ENCODE peak calls at places on chromosomes 3 and 15, in seven cellular contexts. F is A549, U is SW480, M is COR-L47, C is psoas muscle, S is substantia nigra, E is myocyte. V is an unnamed sample.

GRCh38 chr3:72722930-72723726 is 125.1 kb downstream of the SHQ1 start:
- DNase-seq in F (no peak), C (no peak), E (peak), S (no peak), M (no peak), U (no peak), V (peak)

GRCh38 chr15:60652245-60652644 is 173.3 kb upstream of the ICE2 start:
- DNase-seq in F (no peak), M (no peak), C (no peak), E (no peak), S (no peak), U (no peak), V (no peak)

GRCh38 chr3:126348308-126348920 is 8.8 kb downstream of the KLF15 start:
- DNase-seq in F (no peak), S (no peak), C (peak), U (no peak), M (no peak), E (no peak), V (no peak)

GRCh38 chr15:97858278-97858677 is 102.2 kb upstream of the ARRDC4 start:
- DNase-seq in F (no peak), S (no peak), C (no peak), M (no peak), U (no peak), E (no peak), V (no peak)

GRCh38 chr3:192188218-192188835 is 539.0 kb downstream of the FGF12 start:
- DNase-seq in F (peak), C (peak), E (peak), S (no peak), U (peak), M (no peak), V (no peak)

GRCh38 chr3:130700541-130700940 is 46.1 kb downstream of the PIK3R4 start:
- DNase-seq in M (no peak), F (no peak), E (peak), C (no peak), S (no peak), U (no peak), V (no peak)

GRCh38 chr3:52052831-52053306 is 3.5 kb downstream of the DUSP7 start:
- DNase-seq in M (peak), E (peak), S (peak), U (peak), F (peak), C (peak), V (no peak)

GRCh38 chr3:192940129-192940528 is 22.5 kb upstream of the MB21D2 start:
- DNase-seq in U (no peak), C (no peak), S (no peak), M (no peak), F (no peak), E (no peak), V (no peak)

GRCh38 chr3:102593754-102594602 is 159.2 kb downstream of the ZPLD1 start:
- DNase-seq in U (no peak), S (no peak), M (no peak), E (no peak), C (no peak), F (no peak), V (no peak)

GRCh38 chr3:122760457-122761271 is 33.0 kb downstream of the HSPBAP1 start:
- DNase-seq in S (no peak), E (no peak), C (no peak), M (no peak), F (no peak), U (no peak), V (no peak)

GRCh38 chr3:76043746-76044145 is 258.4 kb upstream of the ZNF717 start:
- DNase-seq in C (no peak), M (no peak), F (no peak), U (no peak), S (no peak), E (no peak), V (no peak)

GRCh38 chr15:93241696-93242585 is 152.9 kb upstream of the RGMA start:
- DNase-seq in E (no peak), C (no peak), F (no peak), S (no peak), M (peak), U (no peak), V (no peak)

GRCh38 chr3:66336358-66336766 is 115.6 kb downstream of the SLC25A26 start:
- DNase-seq in U (no peak), M (no peak), F (no peak), C (no peak), S (no peak), E (peak), V (no peak)

GRCh38 chr15:88707766-88708165 is 69.0 kb downstream of the ISG20 start:
- DNase-seq in C (no peak), E (no peak), M (no peak), S (no peak), F (no peak), U (no peak), V (no peak)

GRCh38 chr3:150370129-150370602 is 37.9 kb upstream of the TSC22D2 start:
- DNase-seq in C (no peak), S (no peak), F (peak), E (peak), M (no peak), U (peak), V (no peak)

GRCh38 chr3:38583688-38584087 is 65.8 kb downstream of the SCN5A start:
- DNase-seq in C (no peak), U (no peak), E (no peak), M (no peak), F (no peak), S (no peak), V (no peak)

GRCh38 chr3:177781686-177782161 is 584.4 kb upstream of the TBL1XR1 start:
- DNase-seq in C (peak), E (peak), S (no peak), M (no peak), U (no peak), F (no peak), V (no peak)

GRCh38 chr3:170614214-170614966 is 28.5 kb upstream of the SLC7A14 start:
- DNase-seq in F (peak), E (peak), S (no peak), U (peak), M (no peak), C (no peak), V (peak)

GRCh38 chr15:58742424-58743160 is 6.9 kb downstream of the ADAM10 start:
- DNase-seq in E (peak), S (no peak), F (no peak), C (no peak), U (no peak), M (no peak), V (no peak)

GRCh38 chr15:73752817-73753214 is 335 bp downstream of the INSYN1 start:
- DNase-seq in C (no peak), S (no peak), E (no peak), F (peak), U (no peak), M (no peak), V (no peak)

GRCh38 chr15:55649058-55649423 is 60.9 kb upstream of the PYGO1 start:
- DNase-seq in C (no peak), E (peak), M (no peak), U (no peak), F (no peak), S (no peak), V (no peak)

GRCh38 chr3:43231276-43232000 is 54.9 kb upstream of the SNRK start:
- DNase-seq in C (no peak), S (no peak), E (peak), M (no peak), U (no peak), F (no peak), V (peak)

GRCh38 chr3:170228093-170228766 is 6.0 kb downstream of the PRKCI start:
- DNase-seq in U (no peak), M (no peak), C (no peak), F (no peak), E (peak), S (no peak), V (no peak)

GRCh38 chr15:48946840-48947187 is 16.9 kb downstream of the SHC4 start:
- DNase-seq in C (no peak), U (no peak), M (no peak), E (no peak), S (no peak), F (no peak), V (no peak)

V was measured in cerebellum.